ENCODE peak calls at places on chromosomes 1 and 21, in four cellular contexts. One of them, this sample, is unnamed.

GRCh38 chr1:208209286-208209685 is 34.9 kb downstream of the PLXNA2 start:
- DNase-seq in HCT116: no peak
- DNase-seq in HepG2: no peak
- DNase-seq in K562: no peak
- DNase-seq in this sample: no peak

GRCh38 chr1:168112673-168113305 is 23.9 kb downstream of the GPR161 start:
- DNase-seq in HCT116: no peak
- DNase-seq in HepG2: no peak
- DNase-seq in K562: no peak
- DNase-seq in this sample: no peak

GRCh38 chr1:204410764-204411450 is 710 bp downstream of the PPP1R15B start:
- DNase-seq in HCT116: no peak
- DNase-seq in HepG2: no peak
- DNase-seq in K562: peak; percentile 69
- DNase-seq in this sample: no peak

GRCh38 chr1:29629814-29630516 is 393.6 kb downstream of the PTPRU start:
- DNase-seq in HCT116: no peak
- DNase-seq in HepG2: no peak
- DNase-seq in K562: no peak
- DNase-seq in this sample: no peak

GRCh38 chr1:23010734-23011449 is 4.8 kb downstream of the TEX46 start:
- DNase-seq in HCT116: peak; percentile 49
- DNase-seq in HepG2: no peak
- DNase-seq in K562: no peak
- DNase-seq in this sample: no peak

GRCh38 chr21:21018841-21019240 is 20.6 kb downstream of the NCAM2 start:
- DNase-seq in HCT116: no peak
- DNase-seq in HepG2: no peak
- DNase-seq in K562: no peak
- DNase-seq in this sample: no peak

GRCh38 chr1:1510912-1511532 is 940 bp upstream of the ATAD3A start:
- DNase-seq in HCT116: peak; percentile 59
- DNase-seq in HepG2: peak; percentile 40
- DNase-seq in K562: peak; percentile 16
- DNase-seq in this sample: no peak

GRCh38 chr1:41738475-41738874 is 180.2 kb downstream of the HIVEP3 start:
- DNase-seq in HCT116: no peak
- DNase-seq in HepG2: no peak
- DNase-seq in K562: no peak
- DNase-seq in this sample: no peak

GRCh38 chr1:70143052-70143659 is 62.2 kb downstream of the LRRC40 start:
- DNase-seq in HCT116: no peak
- DNase-seq in HepG2: no peak
- DNase-seq in K562: no peak
- DNase-seq in this sample: no peak

GRCh38 chr1:46532095-46532494 is 19.4 kb downstream of the KNCN start:
- DNase-seq in HCT116: no peak
- DNase-seq in HepG2: no peak
- DNase-seq in K562: no peak
- DNase-seq in this sample: no peak

GRCh38 chr1:899636-900317 is 23.9 kb upstream of the SAMD11 start:
- DNase-seq in HCT116: no peak
- DNase-seq in HepG2: no peak
- DNase-seq in K562: peak; percentile 5
- DNase-seq in this sample: no peak

GRCh38 chr1:179141592-179142244 is 59.8 kb downstream of the TOR3A start:
- DNase-seq in HCT116: no peak
- DNase-seq in HepG2: no peak
- DNase-seq in K562: no peak
- DNase-seq in this sample: no peak

GRCh38 chr1:90580176-90580575 is 136.9 kb downstream of the BARHL2 start:
- DNase-seq in HCT116: no peak
- DNase-seq in HepG2: no peak
- DNase-seq in K562: no peak
- DNase-seq in this sample: no peak

GRCh38 chr1:44655609-44656008 is 18.7 kb downstream of the TMEM53 start:
- DNase-seq in HCT116: no peak
- DNase-seq in HepG2: peak; percentile 34
- DNase-seq in K562: peak; percentile 54
- DNase-seq in this sample: no peak

GRCh38 chr1:6888268-6888667 is 103.0 kb downstream of the CAMTA1 start:
- DNase-seq in HCT116: no peak
- DNase-seq in HepG2: no peak
- DNase-seq in K562: no peak
- DNase-seq in this sample: no peak

GRCh38 chr1:117210831-117211261 is at the start of gene VTCN1:
- DNase-seq in HCT116: peak; percentile 43
- DNase-seq in HepG2: no peak
- DNase-seq in K562: no peak
- DNase-seq in this sample: no peak

GRCh38 chr1:214446772-214447556 is 104.4 kb downstream of the PTPN14 start:
- DNase-seq in HCT116: peak; percentile 93
- DNase-seq in HepG2: peak; percentile 85
- DNase-seq in K562: no peak
- DNase-seq in this sample: peak; percentile 85

GRCh38 chr1:184118051-184118450 is 66.5 kb downstream of the TSEN15 start:
- DNase-seq in HCT116: no peak
- DNase-seq in HepG2: no peak
- DNase-seq in K562: no peak
- DNase-seq in this sample: no peak

GRCh38 chr1:221373795-221374194 is 368.1 kb downstream of the DUSP10 start:
- DNase-seq in HCT116: no peak
- DNase-seq in HepG2: no peak
- DNase-seq in K562: no peak
- DNase-seq in this sample: no peak

GRCh38 chr21:42819861-42820512 is 59.4 kb downstream of the WDR4 start:
- DNase-seq in HCT116: no peak
- DNase-seq in HepG2: no peak
- DNase-seq in K562: no peak
- DNase-seq in this sample: no peak

GRCh38 chr1:171743014-171743870 is 1.4 kb upstream of the VAMP4 start:
- DNase-seq in HCT116: no peak
- DNase-seq in HepG2: no peak
- DNase-seq in K562: no peak
- DNase-seq in this sample: peak; percentile 59

GRCh38 chr21:36188081-36188681 is 31.6 kb downstream of the DOP1B start:
- DNase-seq in HCT116: no peak
- DNase-seq in HepG2: peak; percentile 50
- DNase-seq in K562: no peak
- DNase-seq in this sample: no peak

GRCh38 chr1:151402764-151403163 is 3.4 kb downstream of the PSMB4 start:
- DNase-seq in HCT116: no peak
- DNase-seq in HepG2: no peak
- DNase-seq in K562: no peak
- DNase-seq in this sample: no peak

GRCh38 chr1:115428262-115428661 is 90.2 kb upstream of the NGF start:
- DNase-seq in HCT116: no peak
- DNase-seq in HepG2: no peak
- DNase-seq in K562: no peak
- DNase-seq in this sample: no peak

GRCh38 chr1:33616780-33617179 is 144.3 kb downstream of the ZSCAN20 start:
- DNase-seq in HCT116: no peak
- DNase-seq in HepG2: no peak
- DNase-seq in K562: no peak
- DNase-seq in this sample: no peak

GRCh38 chr1:116763787-116764465 is 9.7 kb downstream of the CD2 start:
- DNase-seq in HCT116: peak; percentile 15
- DNase-seq in HepG2: peak; percentile 39
- DNase-seq in K562: peak; percentile 70
- DNase-seq in this sample: no peak

GRCh38 chr1:64516301-64516700 is 46.4 kb downstream of the CACHD1 start:
- DNase-seq in HCT116: no peak
- DNase-seq in HepG2: no peak
- DNase-seq in K562: no peak
- DNase-seq in this sample: no peak

DNA sequence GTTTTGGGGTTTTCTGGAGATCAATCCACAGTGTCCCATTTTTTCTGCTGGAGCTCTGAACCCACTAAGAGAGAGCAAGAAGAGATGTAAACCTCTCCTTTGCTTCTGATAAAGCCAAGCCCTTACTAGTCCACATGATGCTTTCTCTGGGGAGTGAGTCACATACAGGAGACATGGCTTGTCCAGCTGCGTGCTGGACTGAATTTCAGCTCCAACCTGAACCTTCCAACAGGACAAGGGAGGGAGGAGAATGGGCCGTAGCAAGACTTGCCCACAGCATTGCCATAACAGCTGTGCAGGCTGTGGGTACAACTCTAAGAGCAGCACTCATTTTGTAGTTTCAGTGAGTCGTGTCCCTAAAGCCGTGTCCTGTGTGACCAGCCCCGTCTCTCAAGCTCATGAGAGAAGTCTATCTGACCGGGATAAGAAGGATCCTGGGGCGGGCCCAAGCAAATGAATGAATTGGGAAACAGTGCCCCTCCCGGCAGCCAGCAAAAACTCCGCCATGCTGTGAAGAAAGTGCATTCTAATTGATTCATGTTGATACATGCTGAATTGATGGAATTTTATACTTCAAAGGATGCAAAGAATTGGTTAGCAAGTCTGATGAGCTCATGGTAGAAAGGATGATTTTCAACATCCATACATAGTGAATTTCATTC is 195.2 kb downstream of the GABPA start:
- DNase-seq in HCT116: no peak
- DNase-seq in HepG2: no peak
- DNase-seq in K562: no peak
- DNase-seq in this sample: no peak
- TF ChIP-seq POLR2AphosphoS5 in HCT116: no peak
- TF ChIP-seq POLR2AphosphoS5 in HepG2: no peak
- TF ChIP-seq POLR2AphosphoS5 in K562: no peak
- TF ChIP-seq POLR2AphosphoS5 in this sample: no peak

GRCh38 chr1:111569913-111570312 is 49.7 kb upstream of the RAP1A start:
- DNase-seq in HCT116: no peak
- DNase-seq in HepG2: no peak
- DNase-seq in K562: no peak
- DNase-seq in this sample: no peak

GRCh38 chr1:111571239-111571638 is 48.4 kb upstream of the RAP1A start:
- DNase-seq in HCT116: no peak
- DNase-seq in HepG2: no peak
- DNase-seq in K562: no peak
- DNase-seq in this sample: no peak

GRCh38 chr1:111571987-111572386 is 47.6 kb upstream of the RAP1A start:
- DNase-seq in HCT116: no peak
- DNase-seq in HepG2: no peak
- DNase-seq in K562: no peak
- DNase-seq in this sample: no peak

GRCh38 chr1:111568160-111568559 is 51.4 kb upstream of the RAP1A start:
- DNase-seq in HCT116: no peak
- DNase-seq in HepG2: no peak
- DNase-seq in K562: no peak
- DNase-seq in this sample: no peak

DNA sequence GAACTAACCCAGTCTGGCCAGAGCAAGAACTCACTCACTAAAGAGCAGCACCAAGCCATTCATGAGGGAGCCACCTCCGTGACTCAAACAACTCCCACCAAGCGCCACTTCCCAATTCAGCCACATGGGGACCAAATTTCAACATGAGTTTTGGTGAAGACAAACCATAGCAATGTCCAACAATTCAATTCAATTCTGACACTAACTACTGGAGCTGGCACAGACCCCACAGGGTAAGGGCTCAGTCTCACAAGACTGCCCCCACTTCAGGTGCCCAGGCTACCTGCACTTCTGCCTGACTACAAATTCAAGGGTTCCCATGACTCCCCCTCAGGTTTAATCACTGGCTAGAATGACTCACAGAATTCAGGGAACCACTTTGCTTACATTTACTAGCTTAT is 48.8 kb upstream of the RAP1A start:
- DNase-seq in HCT116: peak; percentile 19
- DNase-seq in HepG2: no peak
- DNase-seq in K562: peak; percentile 39
- DNase-seq in this sample: no peak
- TF ChIP-seq TCF7L2 in HCT116: no peak
- TF ChIP-seq TCF7L2 in HepG2: no peak
- TF ChIP-seq TCF7L2 in K562: no peak
- TF ChIP-seq TCF7L2 in this sample: no peak

DNA sequence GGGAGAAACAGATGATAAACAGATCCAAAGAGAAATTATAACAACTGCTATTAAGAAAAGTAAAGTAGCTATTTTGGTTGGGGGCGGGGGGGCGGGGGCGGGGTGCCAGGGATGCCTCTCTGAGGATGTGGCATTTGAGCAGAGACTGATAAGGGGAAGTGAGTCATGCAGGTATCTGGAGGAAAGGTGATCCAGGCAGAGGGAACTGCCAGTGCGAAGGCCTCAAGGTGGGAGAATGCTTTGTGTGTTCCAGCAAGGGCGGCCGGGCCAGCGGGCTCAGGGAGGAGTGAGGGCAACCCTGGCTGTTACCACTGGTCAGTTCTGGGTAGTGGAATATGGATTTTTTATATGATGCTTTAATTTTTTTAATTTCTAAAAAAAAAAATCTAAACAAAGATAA is 7.0 kb upstream of the TNFRSF1B start:
- DNase-seq in HCT116: peak; percentile 47
- DNase-seq in HepG2: no peak
- DNase-seq in K562: no peak
- DNase-seq in this sample: no peak
- H3K27ac ChIP-seq in HCT116: peak overlapping the region; percentile 56
- H3K27ac ChIP-seq in HepG2: no peak overlapping the region
- H3K27ac ChIP-seq in K562: no peak overlapping the region
- H3K27ac ChIP-seq in this sample: no peak overlapping the region

GRCh38 chr1:227759345-227760300 is 24.4 kb downstream of the SNAP47 start:
- DNase-seq in HCT116: no peak
- DNase-seq in HepG2: no peak
- DNase-seq in K562: no peak
- DNase-seq in this sample: peak; percentile 59
- TF ChIP-seq POLR2AphosphoS5 in HCT116: no peak
- TF ChIP-seq POLR2AphosphoS5 in HepG2: no peak
- TF ChIP-seq POLR2AphosphoS5 in K562: no peak
- TF ChIP-seq POLR2AphosphoS5 in this sample: no peak

DNA sequence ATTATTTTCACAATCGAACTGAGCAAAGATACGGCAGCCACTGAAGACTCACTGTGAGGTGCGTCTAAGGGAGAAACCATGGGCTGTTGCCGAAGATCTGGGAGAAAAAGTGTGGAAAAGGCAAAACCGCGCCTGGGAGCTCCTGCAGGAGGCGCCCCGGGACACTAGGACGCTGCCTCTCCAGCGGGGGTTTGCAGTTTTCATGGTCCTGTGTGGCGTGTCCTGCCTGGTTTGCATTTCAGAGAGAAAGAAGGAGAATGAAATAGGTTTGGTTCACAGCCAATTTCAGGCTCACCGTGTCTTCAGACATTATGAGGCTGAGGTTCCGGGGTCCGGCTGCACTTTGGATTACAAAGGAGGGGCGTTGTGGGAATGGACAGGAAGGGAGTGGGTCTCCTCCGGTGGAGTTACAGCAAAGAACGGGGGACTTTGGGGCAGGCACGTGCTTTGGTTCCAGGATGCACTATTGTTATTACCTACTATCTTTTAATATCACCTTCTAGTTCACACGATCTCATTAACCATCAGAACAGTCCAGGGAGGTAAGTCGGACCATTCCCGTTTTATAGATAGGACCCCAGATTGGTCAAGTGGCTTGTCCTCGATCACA is 179.8 kb downstream of the DYRK1A start:
- DNase-seq in HCT116: no peak
- DNase-seq in HepG2: no peak
- DNase-seq in K562: no peak
- DNase-seq in this sample: no peak
- TF ChIP-seq TCF7L2 in HCT116: no peak
- TF ChIP-seq TCF7L2 in HepG2: no peak
- TF ChIP-seq TCF7L2 in K562: no peak
- TF ChIP-seq TCF7L2 in this sample: no peak